ENCODE peak calls at places on chromosomes 16 and 17, in seven cellular contexts. L, Y, U, S, N, M and P are unnamed samples.

GRCh38 chr17:68822752-68823289 is 132.4 kb downstream of the ABCA8 start:
- DNase-seq in Y (no peak), U (no peak), S (peak), N (no peak), L (no peak), M (no peak), P (no peak)

GRCh38 chr17:4899341-4900230 is at the start of gene C17orf107:
- DNase-seq in U (peak), N (peak), M (peak), Y (peak), S (peak), L (no peak), P (peak)

GRCh38 chr17:82492647-82493516 is 26.6 kb upstream of the FOXK2 start:
- DNase-seq in S (no peak), L (peak), Y (no peak), U (no peak), N (no peak), M (no peak), P (no peak)

GRCh38 chr16:11205754-11206459 is 50.1 kb downstream of the SOCS1 start:
- DNase-seq in N (no peak), U (no peak), M (no peak), Y (no peak), S (peak), L (peak), P (peak)

GRCh38 chr17:80710716-80711115 is 166.1 kb downstream of the RPTOR start:
- DNase-seq in L (no peak), M (no peak), Y (no peak), N (no peak), S (no peak), U (no peak), P (no peak)

GRCh38 chr17:32746280-32746679 is 130.6 kb downstream of the MYO1D start:
- DNase-seq in S (no peak), L (peak), M (no peak), Y (no peak), N (no peak), U (no peak), P (no peak)

GRCh38 chr16:2819179-2819938 is 2.3 kb downstream of the PRSS21 start:
- DNase-seq in N (no peak), S (no peak), M (no peak), Y (no peak), L (no peak), U (no peak), P (no peak)

GRCh38 chr16:84689126-84689525 is 10.7 kb upstream of the USP10 start:
- DNase-seq in S (no peak), Y (no peak), U (no peak), L (peak), M (no peak), N (no peak), P (no peak)

GRCh38 chr16:14628806-14629611 is 1.1 kb downstream of the PARN start:
- DNase-seq in M (no peak), N (no peak), U (no peak), Y (no peak), L (no peak), S (no peak), P (no peak)

GRCh38 chr16:2751577-2752034 is 832 bp upstream of the SRRM2 start:
- DNase-seq in Y (peak), L (no peak), U (no peak), S (peak), M (no peak), N (no peak), P (no peak)

GRCh38 chr16:50011707-50012106 is 13.3 kb upstream of the CNEP1R1 start:
- DNase-seq in L (no peak), N (no peak), Y (no peak), U (no peak), S (no peak), M (no peak), P (peak)

GRCh38 chr17:3976675-3977171 is 12.5 kb upstream of the ATP2A3 start:
- DNase-seq in Y (no peak), L (no peak), S (no peak), M (no peak), U (no peak), N (no peak), P (peak)

GRCh38 chr16:66070140-66070887 is 296.2 kb upstream of the CDH5 start:
- DNase-seq in M (peak), U (no peak), Y (peak), L (no peak), N (no peak), S (no peak), P (no peak)

GRCh38 chr16:69311533-69312388 is 611 bp downstream of the VPS4A start:
- DNase-seq in N (no peak), M (no peak), L (no peak), Y (no peak), S (peak), U (no peak), P (peak)

GRCh38 chr17:53462393-53462811 is 360.3 kb upstream of the KIF2B start:
- DNase-seq in N (no peak), L (no peak), M (no peak), Y (no peak), U (no peak), S (no peak), P (no peak)

GRCh38 chr17:67834634-67835033 is 9.3 kb downstream of the BPTF start:
- DNase-seq in M (no peak), S (no peak), U (no peak), L (no peak), N (no peak), Y (no peak), P (no peak)

GRCh38 chr16:15618392-15618791 is 24.6 kb downstream of the MARF1 start:
- DNase-seq in L (no peak), S (no peak), N (no peak), Y (no peak), M (no peak), U (no peak), P (no peak)

GRCh38 chr17:79721993-79722671 is 8.6 kb upstream of the ENPP7 start:
- DNase-seq in M (no peak), U (no peak), S (no peak), Y (no peak), L (no peak), N (no peak), P (no peak)

GRCh38 chr17:78412403-78412802 is 34.0 kb downstream of the PGS1 start:
- DNase-seq in M (no peak), L (no peak), S (peak), Y (no peak), U (no peak), N (no peak), P (no peak)

GRCh38 chr16:80084614-80085013 is 456.2 kb upstream of the DYNLRB2 start:
- DNase-seq in M (peak), N (peak), U (no peak), Y (peak), L (no peak), S (no peak), P (no peak)

GRCh38 chr17:21127508-21128077 is 829 bp downstream of the DHRS7B start:
- DNase-seq in N (no peak), L (no peak), Y (no peak), S (no peak), M (no peak), U (no peak), P (no peak)

GRCh38 chr17:17512866-17513265 is 16.7 kb upstream of the RASD1 start:
- DNase-seq in M (no peak), Y (no peak), U (no peak), S (no peak), L (no peak), N (no peak), P (no peak)

GRCh38 chr17:3685174-3685812 is 10.7 kb downstream of the P2RX5 start:
- DNase-seq in U (peak), S (no peak), Y (no peak), N (no peak), M (no peak), L (no peak), P (peak)

GRCh38 chr16:29649560-29650494 is 13.2 kb upstream of the SPN start:
- DNase-seq in U (no peak), L (no peak), N (no peak), S (peak), M (no peak), Y (no peak), P (no peak)

GRCh38 chr17:47669060-47669459 is 19.3 kb downstream of the KPNB1 start:
- DNase-seq in Y (no peak), M (no peak), S (no peak), N (no peak), U (no peak), L (no peak), P (no peak)

GRCh38 chr16:30515275-30515674 is 11.1 kb downstream of the ZNF768 start:
- DNase-seq in U (no peak), S (no peak), Y (no peak), N (no peak), M (no peak), L (no peak), P (no peak)